ENCODE peak calls at places on chromosomes 11 and 22, in nine cellular contexts. F is caudate nucleus; J is NCI-H748 treated with DMSO at 0.1 percent for 48 hours; Y is lung; L is stimulated activated CD4-positive, alpha-beta T cell treated with anti-CD3 and anti-CD28 coated beads, Interleukin-4, amount 100 ng/mL, for 4 hours; M is transverse colon; O is activated CD4-positive, CD25-positive, alpha-beta regulatory T cell treated with anti-CD3 and anti-CD28 coated beads, Interleukin-2, amount 50 U/mL, for 16 hours; W is foreskin keratinocyte; T is endothelial cell. U is an unnamed sample.

GRCh38 chr11:13143486-13144297 is 133.9 kb upstream of the BMAL1 start:
- DNase-seq in O (no peak), J (no peak), M (peak; percentile 72), L (no peak), F (no peak), T (no peak), Y (no peak), W (no peak), U (no peak)

GRCh38 chr22:28029201-28029948 is 110.3 kb upstream of the PITPNB start:
- DNase-seq in M (peak; percentile 21), W (no peak), L (no peak), F (no peak), T (peak; percentile 44), Y (peak; percentile 59), J (peak; percentile 63), O (no peak), U (peak; percentile 69)

GRCh38 chr11:34331329-34331728 is 26.5 kb downstream of the ABTB2 start:
- DNase-seq in Y (no peak), F (no peak), M (no peak), T (no peak), W (no peak), O (no peak), J (peak; percentile 50), L (no peak), U (no peak)

GRCh38 chr22:22197993-22198402 is 46.6 kb upstream of the VPREB1 start:
- DNase-seq in W (no peak), T (no peak), M (no peak), F (no peak), J (no peak), Y (no peak), O (no peak), L (no peak), U (no peak)

GRCh38 chr11:121253951-121254350 is 38.6 kb upstream of the SC5D start:
- DNase-seq in T (no peak), W (peak; percentile 61), J (no peak), Y (peak; percentile 61), O (no peak), L (no peak), F (no peak), M (no peak), U (peak; percentile 63)

GRCh38 chr11:103487113-103487512 is 377.9 kb downstream of the DYNC2H1 start:
- DNase-seq in F (no peak), W (no peak), J (no peak), M (no peak), Y (no peak), L (no peak), O (no peak), T (no peak), U (no peak)

GRCh38 chr11:6606471-6607189 is 3.1 kb downstream of the ILK start:
- DNase-seq in M (peak; percentile 90), Y (peak; percentile 90), J (peak; percentile 33), W (peak; percentile 58), O (no peak), T (peak; percentile 87), F (peak; percentile 54), L (no peak), U (peak; percentile 89)

GRCh38 chr22:35587896-35588295 is 29.2 kb downstream of the MB start:
- DNase-seq in J (no peak), W (no peak), M (no peak), Y (no peak), F (no peak), L (no peak), O (no peak), T (no peak), U (no peak)

GRCh38 chr11:86041975-86042378 is 26.9 kb downstream of the PICALM start:
- DNase-seq in F (no peak), W (peak; percentile 55), L (no peak), Y (peak; percentile 74), O (peak; percentile 30), T (peak; percentile 67), J (peak; percentile 17), M (peak; percentile 66), U (peak; percentile 67)

GRCh38 chr22:40176921-40177737 is 596 bp upstream of the TNRC6B start:
- DNase-seq in Y (no peak), F (no peak), O (peak; percentile 51), L (peak; percentile 63), T (peak; percentile 14), M (peak; percentile 55), W (peak; percentile 44), J (peak; percentile 19), U (peak; percentile 46)

GRCh38 chr22:46256358-46256958 is 6.4 kb upstream of the CDPF1 start:
- DNase-seq in J (no peak), T (no peak), F (no peak), M (no peak), O (no peak), W (peak; percentile 10), Y (no peak), L (no peak), U (no peak)

GRCh38 chr11:64180871-64181270 is 5.1 kb upstream of the STIP1 start:
- DNase-seq in F (no peak), T (no peak), W (no peak), M (no peak), J (no peak), L (no peak), Y (no peak), O (no peak), U (no peak)